ENCODE peak calls at places on chromosomes 1 and 21, in eight cellular contexts. B is NCI-H748 treated with DMSO at 0.1 percent for 48 hours; P is thoracic aorta; Z is Calu3; X is kidney; O is activated CD4-positive, alpha-beta T cell treated with anti-CD3 and anti-CD28 coated beads, Interleukin-2, amount 50 U/mL, for 1 hour; U is tibial artery; F is NCI-H1436 treated with DMSO at 0.1 percent for 48 hours. E is an unnamed sample.
A peak's percentile ranks its signal among the peaks of the same experiment; 100 is the strongest.

GRCh38 chr1:235426143-235426542 is 58.9 kb downstream of the TBCE start:
- DNase-seq in F (no peak), O (no peak), P (no peak), X (no peak), Z (no peak), B (no peak), U (no peak), E (no peak)

GRCh38 chr1:45304311-45305081 is 22.2 kb upstream of the HPDL start:
- DNase-seq in Z (peak; percentile 12), P (no peak), U (peak; percentile 36), B (no peak), O (no peak), F (no peak), X (peak; percentile 77), E (no peak)

GRCh38 chr1:70486676-70487470 is 75.8 kb downstream of the CTH start:
- DNase-seq in B (no peak), P (no peak), Z (no peak), F (no peak), U (no peak), O (no peak), X (no peak), E (no peak)

GRCh38 chr1:244057474-244058385 is 6.6 kb downstream of the ZBTB18 start:
- DNase-seq in X (no peak), Z (no peak), B (no peak), O (no peak), U (no peak), P (no peak), F (no peak), E (no peak)

GRCh38 chr1:86523670-86524354 is 23.1 kb upstream of the CLCA4 start:
- DNase-seq in P (no peak), B (no peak), F (no peak), Z (no peak), O (no peak), U (no peak), X (no peak), E (no peak)

GRCh38 chr21:33878824-33879223 is 36.8 kb downstream of the ATP5PO start:
- DNase-seq in O (no peak), Z (no peak), U (no peak), X (no peak), B (no peak), F (no peak), P (no peak), E (no peak)

GRCh38 chr1:202107321-202107761 is 15.4 kb upstream of the GPR37L1 start:
- DNase-seq in B (no peak), F (no peak), U (no peak), X (peak; percentile 94), P (no peak), O (no peak), Z (peak; percentile 94), E (no peak)

GRCh38 chr1:197199923-197200467 is 53.5 kb upstream of the ASPM start:
- DNase-seq in P (no peak), U (no peak), Z (no peak), O (no peak), F (no peak), B (no peak), X (no peak), E (no peak)

GRCh38 chr1:81298321-81298720 is 502.4 kb upstream of the ADGRL2 start:
- DNase-seq in P (no peak), U (no peak), B (no peak), F (no peak), Z (no peak), X (no peak), O (no peak), E (no peak)

GRCh38 chr1:115134850-115135484 is 45.7 kb upstream of the TSPAN2 start:
- DNase-seq in O (no peak), B (no peak), Z (peak; percentile 22), U (peak; percentile 55), X (no peak), P (peak; percentile 46), F (no peak), E (no peak)

GRCh38 chr1:115496904-115497527 is 144.8 kb upstream of the VANGL1 start:
- DNase-seq in O (no peak), F (no peak), U (no peak), B (no peak), Z (peak; percentile 9), P (no peak), X (no peak), E (peak; percentile 3)

GRCh38 chr1:234842726-234843641 is 233.0 kb upstream of the IRF2BP2 start:
- DNase-seq in O (peak; percentile 52), Z (no peak), P (no peak), B (no peak), X (peak; percentile 58), F (no peak), U (no peak), E (no peak)

GRCh38 chr1:222616535-222616934 is 1.4 kb upstream of the MIA3 start:
- DNase-seq in O (no peak), F (no peak), Z (no peak), P (no peak), B (no peak), X (no peak), U (no peak), E (no peak)

GRCh38 chr1:91490501-91490900 is 10.2 kb upstream of the CDC7 start:
- DNase-seq in Z (no peak), F (no peak), O (no peak), B (no peak), X (no peak), P (no peak), U (no peak), E (no peak)

GRCh38 chr1:23273450-23274133 is 56.3 kb upstream of the HTR1D start:
- DNase-seq in X (no peak), P (no peak), Z (peak; percentile 5), F (no peak), B (no peak), U (no peak), O (no peak), E (no peak)

GRCh38 chr1:241990040-241990439 is 8.9 kb downstream of the MAP1LC3C start:
- DNase-seq in B (no peak), O (no peak), X (peak; percentile 93), P (peak; percentile 8), F (no peak), U (peak; percentile 76), Z (peak; percentile 79), E (peak; percentile 6)

GRCh38 chr1:26783646-26784022 is 4.1 kb upstream of the PIGV start:
- DNase-seq in F (no peak), U (no peak), P (no peak), Z (no peak), B (no peak), O (no peak), X (no peak), E (no peak)

GRCh38 chr1:41662656-41663437 is 178.4 kb upstream of the EDN2 start:
- DNase-seq in O (peak; percentile 33), B (no peak), U (peak; percentile 64), Z (peak; percentile 48), P (peak; percentile 55), F (no peak), X (peak; percentile 90), E (no peak)

GRCh38 chr1:9473032-9473792 is 66.1 kb upstream of the SLC25A33 start:
- DNase-seq in O (no peak), X (no peak), Z (peak; percentile 10), U (peak; percentile 91), F (no peak), P (peak; percentile 23), B (peak; percentile 37), E (no peak)

GRCh38 chr1:176461576-176461975 is 1.4 kb upstream of the PAPPA2 start:
- DNase-seq in P (no peak), U (no peak), X (no peak), F (no peak), Z (no peak), B (no peak), O (no peak), E (no peak)

GRCh38 chr1:113871597-113872113 is at the start of gene PTPN22:
- DNase-seq in X (no peak), P (no peak), Z (no peak), F (no peak), B (no peak), O (peak; percentile 77), U (peak; percentile 31), E (no peak)

GRCh38 chr1:67053535-67053784 is 488 bp downstream of the SLC35D1 start:
- DNase-seq in X (no peak), Z (peak; percentile 50), P (no peak), U (peak; percentile 42), B (no peak), F (no peak), O (peak; percentile 29), E (peak; percentile 70)

GRCh38 chr1:230939806-230940489 is 38.7 kb downstream of the TTC13 start:
- DNase-seq in B (no peak), U (no peak), Z (no peak), P (no peak), X (no peak), O (no peak), F (no peak), E (no peak)